ENCODE peak calls at places on chromosomes 7 and 10, in six cellular contexts. Q is stimulated activated CD8-positive, alpha-beta memory T cell treated with anti-CD3 and anti-CD28 coated beads, Interleukin-2, amount 100 ng/mL, for 1 hour; F is neuronal stem cell; E is Caki2; S is left ventricle myocardium superior; V is HuH-7. X is an unnamed sample.

GRCh38 chr10:70093335-70093944 is 39.2 kb downstream of the AIFM2 start:
- DNase-seq in F (no peak), S (no peak), E (no peak), Q (no peak), V (no peak), X (no peak)

GRCh38 chr10:97850446-97850845 is 803 bp downstream of the GOLGA7B start:
- DNase-seq in F (peak; percentile 6), Q (no peak), V (no peak), E (no peak), S (no peak), X (no peak)

GRCh38 chr10:85458274-85458673 is 908.3 kb downstream of the GRID1 start:
- DNase-seq in Q (no peak), V (no peak), S (no peak), F (no peak), E (no peak), X (no peak)

GRCh38 chr7:138886501-138886917 is 88.5 kb upstream of the ATP6V0A4 start:
- DNase-seq in E (peak; percentile 51), V (peak; percentile 58), F (no peak), S (no peak), Q (no peak), X (peak; percentile 62)

GRCh38 chr7:124635416-124635815 is 130.2 kb downstream of the GPR37 start:
- DNase-seq in Q (no peak), E (no peak), F (no peak), S (no peak), V (no peak), X (no peak)

GRCh38 chr7:82054544-82054943 is 284.7 kb upstream of the HGF start:
- DNase-seq in E (no peak), F (no peak), V (no peak), S (no peak), Q (no peak), X (no peak)

GRCh38 chr10:81688459-81688858 is 186.5 kb upstream of the NRG3 start:
- DNase-seq in E (no peak), V (no peak), F (no peak), Q (no peak), S (no peak), X (no peak)

GRCh38 chr7:74025146-74025545 is 2.8 kb upstream of the ELN start:
- DNase-seq in S (no peak), F (no peak), Q (no peak), E (no peak), V (no peak), X (no peak)

GRCh38 chr7:156903232-156903909 is 10.4 kb upstream of the LMBR1 start:
- DNase-seq in S (no peak), V (no peak), Q (peak; percentile 18), F (no peak), E (peak; percentile 21), X (peak; percentile 37)

GRCh38 chr10:349081-349480 is 213.8 kb downstream of the ZMYND11 start:
- DNase-seq in F (no peak), V (no peak), Q (no peak), S (no peak), E (no peak), X (no peak)